ENCODE peak calls at places on chromosome 3, in nine cellular contexts. One of them, this sample, is unnamed.

GRCh38 chr3:143484851-143485512 is 363.3 kb downstream of the SLC9A9 start:
- DNase-seq in HFF-Myc: no peak
- DNase-seq in stimulated activated CD4-positive, alpha-beta T cell treated with anti-CD3 and anti-CD28 coated beads, Interleukin-1b, Interleukin-23, amount 100 ng/mL, for 48 hours: no peak
- DNase-seq in stimulated activated CD8-positive, alpha-beta memory T cell treated with anti-CD3 and anti-CD28 coated beads, Interleukin-7, amount 100 ng/mL, for 1 hour: no peak
- DNase-seq in putamen: no peak
- DNase-seq in pulmonary artery endothelial cell: no peak
- DNase-seq in NT2/D1: no peak
- DNase-seq in A549: peak
- DNase-seq in RPMI7951: no peak
- DNase-seq in this sample: no peak

GRCh38 chr3:76203578-76203977 is 418.2 kb upstream of the ZNF717 start:
- DNase-seq in HFF-Myc: no peak
- DNase-seq in stimulated activated CD4-positive, alpha-beta T cell treated with anti-CD3 and anti-CD28 coated beads, Interleukin-1b, Interleukin-23, amount 100 ng/mL, for 48 hours: no peak
- DNase-seq in stimulated activated CD8-positive, alpha-beta memory T cell treated with anti-CD3 and anti-CD28 coated beads, Interleukin-7, amount 100 ng/mL, for 1 hour: no peak
- DNase-seq in putamen: no peak
- DNase-seq in pulmonary artery endothelial cell: no peak
- DNase-seq in NT2/D1: no peak
- DNase-seq in A549: no peak
- DNase-seq in RPMI7951: no peak
- DNase-seq in this sample: no peak

GRCh38 chr3:130539005-130539404 is 22.0 kb downstream of the COL6A6 start:
- DNase-seq in HFF-Myc: peak
- DNase-seq in stimulated activated CD4-positive, alpha-beta T cell treated with anti-CD3 and anti-CD28 coated beads, Interleukin-1b, Interleukin-23, amount 100 ng/mL, for 48 hours: peak
- DNase-seq in stimulated activated CD8-positive, alpha-beta memory T cell treated with anti-CD3 and anti-CD28 coated beads, Interleukin-7, amount 100 ng/mL, for 1 hour: no peak
- DNase-seq in putamen: no peak
- DNase-seq in pulmonary artery endothelial cell: peak
- DNase-seq in NT2/D1: peak
- DNase-seq in A549: peak
- DNase-seq in RPMI7951: peak
- DNase-seq in this sample: no peak

GRCh38 chr3:52851348-52851747 is 16.5 kb upstream of the MUSTN1 start:
- DNase-seq in HFF-Myc: peak
- DNase-seq in stimulated activated CD4-positive, alpha-beta T cell treated with anti-CD3 and anti-CD28 coated beads, Interleukin-1b, Interleukin-23, amount 100 ng/mL, for 48 hours: peak
- DNase-seq in stimulated activated CD8-positive, alpha-beta memory T cell treated with anti-CD3 and anti-CD28 coated beads, Interleukin-7, amount 100 ng/mL, for 1 hour: no peak
- DNase-seq in putamen: no peak
- DNase-seq in pulmonary artery endothelial cell: peak
- DNase-seq in NT2/D1: peak
- DNase-seq in A549: peak
- DNase-seq in RPMI7951: peak
- DNase-seq in this sample: no peak

GRCh38 chr3:53816430-53816829 is 29.8 kb downstream of the CHDH start:
- DNase-seq in HFF-Myc: no peak
- DNase-seq in stimulated activated CD4-positive, alpha-beta T cell treated with anti-CD3 and anti-CD28 coated beads, Interleukin-1b, Interleukin-23, amount 100 ng/mL, for 48 hours: no peak
- DNase-seq in stimulated activated CD8-positive, alpha-beta memory T cell treated with anti-CD3 and anti-CD28 coated beads, Interleukin-7, amount 100 ng/mL, for 1 hour: no peak
- DNase-seq in putamen: peak
- DNase-seq in pulmonary artery endothelial cell: no peak
- DNase-seq in NT2/D1: no peak
- DNase-seq in A549: no peak
- DNase-seq in RPMI7951: no peak
- DNase-seq in this sample: no peak

GRCh38 chr3:13879946-13880810 is at the start of gene WNT7A:
- DNase-seq in HFF-Myc: no peak
- DNase-seq in stimulated activated CD4-positive, alpha-beta T cell treated with anti-CD3 and anti-CD28 coated beads, Interleukin-1b, Interleukin-23, amount 100 ng/mL, for 48 hours: peak
- DNase-seq in stimulated activated CD8-positive, alpha-beta memory T cell treated with anti-CD3 and anti-CD28 coated beads, Interleukin-7, amount 100 ng/mL, for 1 hour: no peak
- DNase-seq in putamen: peak
- DNase-seq in pulmonary artery endothelial cell: no peak
- DNase-seq in NT2/D1: no peak
- DNase-seq in A549: peak
- DNase-seq in RPMI7951: no peak
- DNase-seq in this sample: no peak

GRCh38 chr3:188840290-188840689 is 331.5 kb upstream of the TPRG1 start:
- DNase-seq in HFF-Myc: no peak
- DNase-seq in stimulated activated CD4-positive, alpha-beta T cell treated with anti-CD3 and anti-CD28 coated beads, Interleukin-1b, Interleukin-23, amount 100 ng/mL, for 48 hours: no peak
- DNase-seq in stimulated activated CD8-positive, alpha-beta memory T cell treated with anti-CD3 and anti-CD28 coated beads, Interleukin-7, amount 100 ng/mL, for 1 hour: no peak
- DNase-seq in putamen: no peak
- DNase-seq in pulmonary artery endothelial cell: no peak
- DNase-seq in NT2/D1: no peak
- DNase-seq in A549: no peak
- DNase-seq in RPMI7951: no peak
- DNase-seq in this sample: no peak

GRCh38 chr3:188929138-188929537 is 242.6 kb upstream of the TPRG1 start:
- DNase-seq in HFF-Myc: no peak
- DNase-seq in stimulated activated CD4-positive, alpha-beta T cell treated with anti-CD3 and anti-CD28 coated beads, Interleukin-1b, Interleukin-23, amount 100 ng/mL, for 48 hours: no peak
- DNase-seq in stimulated activated CD8-positive, alpha-beta memory T cell treated with anti-CD3 and anti-CD28 coated beads, Interleukin-7, amount 100 ng/mL, for 1 hour: no peak
- DNase-seq in putamen: no peak
- DNase-seq in pulmonary artery endothelial cell: no peak
- DNase-seq in NT2/D1: no peak
- DNase-seq in A549: no peak
- DNase-seq in RPMI7951: no peak
- DNase-seq in this sample: no peak

GRCh38 chr3:63441262-63441661 is 163.2 kb downstream of the SYNPR start:
- DNase-seq in HFF-Myc: no peak
- DNase-seq in stimulated activated CD4-positive, alpha-beta T cell treated with anti-CD3 and anti-CD28 coated beads, Interleukin-1b, Interleukin-23, amount 100 ng/mL, for 48 hours: no peak
- DNase-seq in stimulated activated CD8-positive, alpha-beta memory T cell treated with anti-CD3 and anti-CD28 coated beads, Interleukin-7, amount 100 ng/mL, for 1 hour: no peak
- DNase-seq in putamen: no peak
- DNase-seq in pulmonary artery endothelial cell: no peak
- DNase-seq in NT2/D1: no peak
- DNase-seq in A549: no peak
- DNase-seq in RPMI7951: no peak
- DNase-seq in this sample: no peak

GRCh38 chr3:25820372-25820771 is 30.5 kb downstream of the OXSM start:
- DNase-seq in HFF-Myc: peak
- DNase-seq in stimulated activated CD4-positive, alpha-beta T cell treated with anti-CD3 and anti-CD28 coated beads, Interleukin-1b, Interleukin-23, amount 100 ng/mL, for 48 hours: no peak
- DNase-seq in stimulated activated CD8-positive, alpha-beta memory T cell treated with anti-CD3 and anti-CD28 coated beads, Interleukin-7, amount 100 ng/mL, for 1 hour: no peak
- DNase-seq in putamen: peak
- DNase-seq in pulmonary artery endothelial cell: peak
- DNase-seq in NT2/D1: peak
- DNase-seq in A549: no peak
- DNase-seq in RPMI7951: peak
- DNase-seq in this sample: no peak

GRCh38 chr3:185729335-185729715 is 95.5 kb downstream of the IGF2BP2 start:
- DNase-seq in HFF-Myc: no peak
- DNase-seq in stimulated activated CD4-positive, alpha-beta T cell treated with anti-CD3 and anti-CD28 coated beads, Interleukin-1b, Interleukin-23, amount 100 ng/mL, for 48 hours: no peak
- DNase-seq in stimulated activated CD8-positive, alpha-beta memory T cell treated with anti-CD3 and anti-CD28 coated beads, Interleukin-7, amount 100 ng/mL, for 1 hour: no peak
- DNase-seq in putamen: no peak
- DNase-seq in pulmonary artery endothelial cell: peak
- DNase-seq in NT2/D1: no peak
- DNase-seq in A549: no peak
- DNase-seq in RPMI7951: peak
- DNase-seq in this sample: no peak

GRCh38 chr3:66344391-66344811 is 123.6 kb downstream of the SLC25A26 start:
- DNase-seq in HFF-Myc: no peak
- DNase-seq in stimulated activated CD4-positive, alpha-beta T cell treated with anti-CD3 and anti-CD28 coated beads, Interleukin-1b, Interleukin-23, amount 100 ng/mL, for 48 hours: no peak
- DNase-seq in stimulated activated CD8-positive, alpha-beta memory T cell treated with anti-CD3 and anti-CD28 coated beads, Interleukin-7, amount 100 ng/mL, for 1 hour: no peak
- DNase-seq in putamen: no peak
- DNase-seq in pulmonary artery endothelial cell: no peak
- DNase-seq in NT2/D1: no peak
- DNase-seq in A549: no peak
- DNase-seq in RPMI7951: no peak
- DNase-seq in this sample: no peak

GRCh38 chr3:32975891-32976290 is 24.4 kb downstream of the CCR4 start:
- DNase-seq in HFF-Myc: no peak
- DNase-seq in stimulated activated CD4-positive, alpha-beta T cell treated with anti-CD3 and anti-CD28 coated beads, Interleukin-1b, Interleukin-23, amount 100 ng/mL, for 48 hours: no peak
- DNase-seq in stimulated activated CD8-positive, alpha-beta memory T cell treated with anti-CD3 and anti-CD28 coated beads, Interleukin-7, amount 100 ng/mL, for 1 hour: no peak
- DNase-seq in putamen: no peak
- DNase-seq in pulmonary artery endothelial cell: no peak
- DNase-seq in NT2/D1: no peak
- DNase-seq in A549: no peak
- DNase-seq in RPMI7951: no peak
- DNase-seq in this sample: peak

GRCh38 chr3:41369838-41370237 is 170.5 kb downstream of the CTNNB1 start:
- DNase-seq in HFF-Myc: peak
- DNase-seq in stimulated activated CD4-positive, alpha-beta T cell treated with anti-CD3 and anti-CD28 coated beads, Interleukin-1b, Interleukin-23, amount 100 ng/mL, for 48 hours: no peak
- DNase-seq in stimulated activated CD8-positive, alpha-beta memory T cell treated with anti-CD3 and anti-CD28 coated beads, Interleukin-7, amount 100 ng/mL, for 1 hour: no peak
- DNase-seq in putamen: no peak
- DNase-seq in pulmonary artery endothelial cell: no peak
- DNase-seq in NT2/D1: no peak
- DNase-seq in A549: no peak
- DNase-seq in RPMI7951: no peak
- DNase-seq in this sample: no peak

GRCh38 chr3:134721214-134721613 is 70.4 kb upstream of the KY start:
- DNase-seq in HFF-Myc: no peak
- DNase-seq in stimulated activated CD4-positive, alpha-beta T cell treated with anti-CD3 and anti-CD28 coated beads, Interleukin-1b, Interleukin-23, amount 100 ng/mL, for 48 hours: no peak
- DNase-seq in stimulated activated CD8-positive, alpha-beta memory T cell treated with anti-CD3 and anti-CD28 coated beads, Interleukin-7, amount 100 ng/mL, for 1 hour: no peak
- DNase-seq in putamen: no peak
- DNase-seq in pulmonary artery endothelial cell: no peak
- DNase-seq in NT2/D1: no peak
- DNase-seq in A549: no peak
- DNase-seq in RPMI7951: no peak
- DNase-seq in this sample: no peak

This sample was measured in lower leg skin.